ENCODE peak calls at places on chromosome 22, in ten cellular contexts. N is suprapubic skin; P is CD8-positive, alpha-beta T cell; K is AG09309; I is left lung; H is pancreas; F is cardiac fibroblast; E is dorsolateral prefrontal cortex; G is colonic mucosa; Y is heart left ventricle. T is an unnamed sample.
A peak's percentile ranks its signal among the peaks of the same experiment; 100 is the strongest.

GRCh38 chr22:36279219-36279666 is 26.3 kb downstream of the APOL1 start:
- DNase-seq in H (no peak), E (no peak), P (no peak), I (no peak), Y (no peak), G (no peak), N (no peak), K (no peak), F (no peak), T (peak; percentile 58)

GRCh38 chr22:31952459-31952858 is 8.1 kb downstream of the YWHAH start:
- DNase-seq in H (no peak), Y (no peak), N (no peak), K (peak; percentile 72), P (no peak), F (peak; percentile 90), I (no peak), E (no peak), G (no peak), T (peak; percentile 91)

GRCh38 chr22:48254311-48254873 is 1491.9 kb downstream of the TBC1D22A start:
- DNase-seq in E (peak; percentile 72), G (peak; percentile 60), Y (no peak), K (no peak), I (no peak), F (no peak), N (no peak), P (no peak), H (no peak), T (no peak)

GRCh38 chr22:31577711-31578110 is 81.4 kb downstream of the SFI1 start:
- DNase-seq in F (no peak), K (no peak), Y (no peak), P (no peak), I (no peak), N (no peak), E (peak; percentile 83), G (no peak), H (no peak), T (no peak)

GRCh38 chr22:32801436-32802290 is at the start of gene TIMP3:
- DNase-seq in F (peak; percentile 44), G (peak; percentile 69), N (peak; percentile 92), I (peak; percentile 86), P (no peak), K (no peak), H (peak; percentile 68), Y (peak; percentile 93), E (peak; percentile 8), T (peak; percentile 92)

GRCh38 chr22:24992946-24993345 is 40.4 kb downstream of the KIAA1671 start:
- DNase-seq in P (no peak), G (no peak), H (no peak), E (no peak), I (no peak), F (no peak), N (no peak), K (no peak), Y (no peak), T (no peak)

GRCh38 chr22:29112680-29113079 is 39.8 kb downstream of the KREMEN1 start:
- DNase-seq in N (no peak), Y (no peak), G (no peak), K (no peak), F (no peak), I (no peak), P (no peak), E (no peak), H (no peak), T (no peak)

GRCh38 chr22:41907436-41908401 is 7.2 kb downstream of the SHISA8 start:
- DNase-seq in F (no peak), P (no peak), N (no peak), H (peak; percentile 51), I (peak; percentile 29), Y (no peak), K (no peak), G (no peak), E (no peak), T (no peak)

GRCh38 chr22:43928418-43929307 is 5.1 kb downstream of the PNPLA3 start:
- DNase-seq in H (no peak), G (no peak), Y (no peak), P (no peak), E (no peak), N (no peak), I (no peak), K (no peak), F (no peak), T (no peak)

GRCh38 chr22:43926349-43926710 is 2.7 kb downstream of the PNPLA3 start:
- DNase-seq in E (no peak), I (no peak), H (no peak), Y (no peak), K (no peak), G (no peak), F (no peak), P (no peak), N (no peak), T (no peak)

GRCh38 chr22:43923631-43924548 is at the start of gene PNPLA3:
- DNase-seq in F (peak; percentile 80), I (peak; percentile 93), G (peak; percentile 93), P (peak; percentile 43), Y (peak; percentile 91), K (no peak), H (peak; percentile 93), E (peak; percentile 54), N (peak; percentile 92), T (peak; percentile 88)

GRCh38 chr22:43923191-43923590 is 414 bp upstream of the PNPLA3 start:
- DNase-seq in G (no peak), P (no peak), N (no peak), K (no peak), F (peak; percentile 26), I (no peak), E (no peak), H (no peak), Y (no peak), T (no peak)

GRCh38 chr22:43925433-43926348 is 2.1 kb downstream of the PNPLA3 start:
- DNase-seq in H (no peak), N (no peak), F (no peak), G (no peak), K (no peak), Y (no peak), E (no peak), I (no peak), P (no peak), T (peak; percentile 48)
- H3K4me3 ChIP-seq in H (no peak overlapping the region), N (no peak overlapping the region), F (peak overlapping the region; percentile 47), G (no peak overlapping the region), K (no peak overlapping the region), Y (no peak overlapping the region), E (no peak overlapping the region), I (no peak overlapping the region), P (no peak overlapping the region), T (no peak overlapping the region)

GRCh38 chr22:17917490-17917983 is 106.8 kb downstream of the MICAL3 start:
- DNase-seq in H (no peak), E (no peak), F (no peak), P (no peak), I (no peak), G (peak; percentile 89), N (no peak), K (no peak), Y (no peak), T (no peak)

GRCh38 chr22:17920145-17920605 is 104.2 kb downstream of the MICAL3 start:
- DNase-seq in K (no peak), G (peak; percentile 79), H (no peak), N (no peak), Y (peak; percentile 84), I (no peak), E (peak; percentile 58), F (peak; percentile 48), P (no peak), T (peak; percentile 88)

GRCh38 chr22:17920992-17921650 is 103.2 kb downstream of the MICAL3 start:
- DNase-seq in Y (no peak), K (no peak), P (no peak), G (no peak), E (no peak), I (no peak), F (peak; percentile 36), H (no peak), N (no peak), T (no peak)

GRCh38 chr22:17918840-17919239 is 105.5 kb downstream of the MICAL3 start:
- DNase-seq in F (no peak), P (no peak), G (no peak), N (no peak), E (no peak), I (no peak), H (no peak), K (peak; percentile 23), Y (no peak), T (peak; percentile 59)

DNA sequence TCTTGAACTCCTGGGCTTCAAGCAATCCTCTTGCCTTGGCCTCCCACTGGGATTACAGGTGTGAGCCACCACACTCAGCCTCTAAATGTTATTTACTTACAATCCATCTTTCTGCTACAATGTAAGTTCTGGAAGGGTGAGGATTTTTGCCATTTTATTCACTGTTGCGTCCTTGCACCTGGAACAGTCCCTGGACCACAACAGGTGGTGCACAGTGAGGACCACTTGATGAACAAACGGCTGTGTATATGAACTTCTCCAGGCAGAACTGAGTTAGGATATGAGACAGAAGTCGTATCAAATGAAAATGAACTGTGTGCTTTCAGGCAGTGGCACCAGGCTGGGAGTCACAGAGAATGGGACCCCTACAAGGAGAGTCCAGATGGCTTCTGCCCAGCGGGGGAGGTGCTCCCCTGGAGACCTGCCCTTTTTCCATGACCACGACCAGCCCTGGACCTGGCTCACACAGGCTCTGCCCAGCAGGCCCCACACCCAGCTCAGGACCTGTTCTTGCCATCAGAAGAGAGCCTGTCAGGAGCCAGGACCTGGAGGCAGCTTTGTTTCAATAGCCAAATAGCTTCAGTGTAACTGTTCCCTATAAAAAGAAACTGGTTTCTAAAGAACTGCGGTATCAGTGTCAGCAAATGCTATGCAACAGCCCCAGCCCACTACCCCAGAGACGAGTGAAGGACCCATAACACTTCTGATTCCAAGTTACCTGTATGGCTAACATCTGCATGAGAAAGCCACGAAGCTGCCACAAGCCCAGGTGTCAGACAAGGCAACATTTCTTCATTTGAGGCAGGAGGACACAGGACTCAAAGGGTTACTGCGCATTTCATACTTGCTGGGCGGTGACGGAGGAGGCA is 104.9 kb downstream of the MICAL3 start:
- DNase-seq in N (no peak), Y (peak; percentile 58), P (no peak), F (no peak), G (peak; percentile 38), I (no peak), K (no peak), E (peak; percentile 58), H (no peak), T (peak; percentile 33)
- TF ChIP-seq CTCF in N (no peak), Y (no peak), P (no peak), F (no peak), G (no peak), I (no peak), K (no peak), E (no peak), H (no peak), T (no peak)

GRCh38 chr22:39429916-39430575 is 26.8 kb upstream of the MGAT3 start:
- DNase-seq in N (no peak), K (no peak), G (no peak), Y (peak; percentile 40), E (no peak), P (no peak), I (peak; percentile 61), H (peak; percentile 48), F (no peak), T (no peak)

GRCh38 chr22:39430576-39431150 is 26.1 kb upstream of the MGAT3 start:
- DNase-seq in K (no peak), N (no peak), I (peak; percentile 53), G (no peak), Y (no peak), P (no peak), H (no peak), F (no peak), E (no peak), T (no peak)

GRCh38 chr22:39429186-39429585 is 27.6 kb upstream of the MGAT3 start:
- DNase-seq in G (no peak), P (no peak), N (no peak), I (no peak), F (no peak), Y (no peak), E (no peak), K (no peak), H (no peak), T (no peak)

GRCh38 chr22:39427751-39428596 is 28.4 kb downstream of the TAB1 start:
- DNase-seq in G (no peak), I (peak; percentile 46), F (no peak), E (no peak), K (no peak), P (no peak), H (no peak), Y (no peak), N (no peak), T (no peak)

DNA sequence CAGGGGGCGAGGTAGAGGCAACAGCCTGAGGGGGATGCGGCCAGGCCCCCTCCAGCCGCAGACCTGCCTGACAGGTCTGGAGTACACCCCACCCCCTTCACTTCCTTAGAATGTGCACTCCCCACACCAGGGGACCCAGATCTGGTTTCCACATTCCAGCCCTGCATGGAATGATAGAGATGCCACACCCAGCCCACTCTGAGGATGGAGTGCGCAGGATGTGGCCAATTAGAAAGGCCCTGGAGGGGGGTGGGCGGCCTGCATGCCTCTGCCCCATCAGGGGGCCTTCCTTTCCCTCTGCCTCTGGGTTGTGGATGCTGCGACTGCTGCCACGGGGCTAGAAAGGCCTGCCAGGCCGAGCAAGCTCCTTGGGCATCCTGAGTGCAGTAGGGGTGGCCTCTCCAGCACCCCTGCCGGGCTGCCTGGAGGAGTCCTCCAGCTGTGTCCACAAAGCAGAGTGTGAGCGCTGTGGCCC is 28.2 kb upstream of the MGAT3 start:
- DNase-seq in E (no peak), K (no peak), F (no peak), I (peak; percentile 38), N (no peak), H (no peak), P (no peak), Y (no peak), G (no peak), T (no peak)
- H3K4me3 ChIP-seq in E (no peak overlapping the region), K (no peak overlapping the region), F (no peak overlapping the region), I (no peak overlapping the region), N (no peak overlapping the region), H (no peak overlapping the region), P (no peak overlapping the region), Y (no peak overlapping the region), G (no peak overlapping the region), T (no peak overlapping the region)

DNA sequence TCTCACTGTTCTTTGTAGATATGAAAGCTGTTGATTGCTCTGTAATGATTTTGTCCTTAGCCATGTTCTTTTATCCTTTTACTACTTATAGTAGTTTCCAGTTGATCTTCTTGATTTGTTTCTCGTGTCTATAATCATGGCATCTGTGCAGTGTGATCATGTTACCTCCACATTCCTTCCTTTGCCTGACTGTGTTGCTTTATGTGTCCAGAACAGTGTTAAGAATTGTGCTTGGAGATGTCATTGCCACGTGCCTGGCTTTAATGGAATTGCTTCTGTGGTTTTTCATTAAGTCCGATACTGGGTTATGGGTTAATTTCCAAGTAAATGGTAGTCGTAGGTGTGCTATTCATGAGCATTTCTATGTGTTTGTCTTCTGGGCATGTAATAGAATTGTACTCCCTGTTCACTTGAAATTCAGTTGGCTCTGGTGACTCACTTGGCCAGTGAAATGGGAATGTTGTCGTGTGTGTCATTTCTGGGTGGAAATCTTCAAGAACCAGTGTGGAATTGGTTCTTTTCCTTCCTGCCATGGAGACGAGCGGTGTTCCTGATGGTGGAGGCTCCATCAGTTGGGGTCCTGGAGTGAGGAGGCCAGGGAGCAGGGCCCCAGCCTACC is 6.8 kb downstream of the GTSE1 start:
- DNase-seq in K (no peak), I (no peak), G (no peak), N (no peak), Y (no peak), E (no peak), P (no peak), F (peak; percentile 49), H (no peak), T (no peak)
- TF ChIP-seq CTCF in K (no peak), I (no peak), G (no peak), N (no peak), Y (no peak), E (no peak), P (no peak), F (no peak), H (no peak), T (no peak)